ENCODE peak calls at places on chromosomes 4 and X, in four cellular contexts. P, Y, O and V are unnamed samples.

GRCh38 chrX:57583477-57583876 is 8.3 kb upstream of the ZXDB start:
- DNase-seq in Y (no peak), P (no peak), O (no peak), V (no peak)

GRCh38 chr4:56158483-56158882 is 209.7 kb downstream of the CEP135 start:
- DNase-seq in Y (no peak), O (no peak), P (no peak), V (no peak)

GRCh38 chr4:103008875-103009729 is 10.4 kb downstream of the SLC9B1 start:
- DNase-seq in P (peak), Y (peak), O (peak), V (peak)

GRCh38 chr4:113169368-113169767 is 119.9 kb downstream of the ANK2 start:
- DNase-seq in Y (no peak), O (no peak), P (no peak), V (no peak)

GRCh38 chr4:187268940-187269339 is 545.3 kb upstream of the FAT1 start:
- DNase-seq in Y (no peak), O (no peak), P (no peak), V (peak)

GRCh38 chr4:22336822-22337221 is 179.0 kb downstream of the ADGRA3 start:
- DNase-seq in O (no peak), P (no peak), Y (no peak), V (no peak)

GRCh38 chrX:154113729-154114128 is 16.2 kb upstream of the MECP2 start:
- DNase-seq in O (no peak), P (no peak), Y (no peak), V (no peak)

GRCh38 chr4:94804613-94805012 is 46.9 kb downstream of the BMPR1B start:
- DNase-seq in O (no peak), P (no peak), Y (no peak), V (no peak)

GRCh38 chr4:181308476-181309170 is 934.6 kb upstream of the TENM3 start:
- DNase-seq in Y (no peak), O (no peak), P (no peak), V (no peak)

GRCh38 chr4:51844157-51845054 is 1.5 kb downstream of the DCUN1D4 start:
- DNase-seq in Y (peak), P (peak), O (peak), V (peak)

GRCh38 chr4:117770269-117771087 is 263.8 kb upstream of the NDST3 start:
- DNase-seq in Y (no peak), O (no peak), P (no peak), V (no peak)

GRCh38 chrX:36963852-36964251 is 44.3 kb upstream of the FAM47C start:
- DNase-seq in O (no peak), Y (no peak), P (no peak), V (no peak)
- H3K4me3 ChIP-seq in O (no peak), Y (no peak), P (peak), V (no peak)

GRCh38 chr4:85929926-85930325 is 429.9 kb downstream of the MAPK10 start:
- DNase-seq in O (no peak), Y (no peak), P (no peak), V (no peak)
- H3K4me3 ChIP-seq in O (no peak), Y (peak), P (no peak), V (no peak)

DNA sequence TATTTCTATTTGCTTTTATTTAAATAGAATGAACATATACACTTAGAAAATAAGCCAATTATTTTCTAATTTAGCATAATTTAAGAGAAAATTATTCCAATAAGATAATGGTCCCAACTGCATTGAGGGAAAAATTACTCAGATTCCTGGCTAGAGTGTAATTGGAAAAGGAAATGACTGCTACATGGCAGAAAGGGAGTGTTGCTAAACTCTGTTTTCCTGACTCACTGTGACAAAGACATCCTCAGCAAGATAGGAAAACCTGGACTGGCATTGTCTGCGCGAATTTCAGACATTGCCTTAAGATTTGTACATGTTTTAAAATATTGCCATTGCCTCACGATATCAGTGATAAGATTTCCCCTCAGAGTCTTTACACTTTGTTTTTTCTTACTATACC is 8.2 kb downstream of the TNIP3 start:
- DNase-seq in O (peak), P (peak), Y (peak), V (no peak)
- H3K4me3 ChIP-seq in O (peak), P (no peak), Y (peak), V (peak)

GRCh38 chrX:86148594-86148993 is 343 bp downstream of the DACH2 start:
- DNase-seq in P (no peak), O (no peak), Y (no peak), V (no peak)
- H3K4me3 ChIP-seq in P (peak), O (peak), Y (peak), V (no peak)

GRCh38 chrX:126170715-126171114 is 4.6 kb upstream of the DCAF12L2 start:
- DNase-seq in O (no peak), Y (no peak), P (no peak), V (no peak)

GRCh38 chrX:126164689-126165400 is 1.2 kb downstream of the DCAF12L2 start:
- DNase-seq in P (no peak), Y (no peak), O (no peak), V (no peak)

GRCh38 chrX:126165401-126165720 is 728 bp downstream of the DCAF12L2 start:
- DNase-seq in O (no peak), Y (no peak), P (no peak), V (no peak)

GRCh38 chrX:126167560-126167959 is 1.5 kb upstream of the DCAF12L2 start:
- DNase-seq in P (no peak), O (no peak), Y (no peak), V (no peak)

DNA sequence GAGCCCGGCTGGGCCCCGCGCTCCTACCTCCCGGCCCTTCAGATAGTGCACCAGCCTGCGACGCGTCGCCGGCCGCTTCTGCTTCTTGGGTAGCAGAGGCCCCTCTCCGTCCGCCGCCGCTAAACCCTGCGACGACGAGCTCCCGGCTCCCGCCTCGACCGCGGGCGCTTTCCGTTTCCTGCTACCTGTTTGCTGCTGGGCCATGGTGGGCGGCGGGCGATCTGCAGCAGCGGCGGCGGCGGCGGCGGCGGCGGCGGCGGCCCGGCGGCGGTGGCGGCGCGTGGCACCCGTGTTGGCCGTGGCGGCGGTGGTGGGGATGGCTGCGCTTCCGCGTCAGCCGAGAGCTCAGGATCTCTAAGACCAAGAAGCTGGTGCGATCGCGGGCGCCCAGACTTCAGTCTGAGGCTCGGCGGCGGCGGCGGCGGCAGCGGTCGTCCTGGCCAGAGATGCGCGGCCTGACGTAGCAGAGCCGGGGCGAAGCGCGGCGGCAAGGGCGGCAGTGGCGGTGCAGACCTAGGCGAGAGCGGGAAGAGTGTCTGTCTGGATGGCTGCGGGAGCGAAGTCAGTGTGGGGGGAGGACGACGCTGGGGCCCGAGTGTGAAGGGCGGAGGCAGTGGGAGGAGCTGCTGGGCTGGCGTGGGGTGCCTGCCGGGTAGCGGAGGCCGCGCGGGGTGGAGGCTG is at the start of gene DCAF12L2:
- DNase-seq in Y (peak), P (peak), O (peak), V (no peak)
- H3K4me3 ChIP-seq in Y (peak), P (peak), O (no peak), V (no peak)